ENCODE peak calls at places on chromosomes 11 and 22, in five cellular contexts. X is CD8-positive, alpha-beta memory T cell; F is AG09319; N is stimulated activated CD4-positive, alpha-beta T cell treated with anti-CD3 and anti-CD28 coated beads, Interleukin-15, amount 100 ng/mL, for 1 hour; H is fibroblast of mammary gland. V is an unnamed sample.

GRCh38 chr11:100832851-100833250 is 145.8 kb downstream of the ARHGAP42 start:
- DNase-seq in X (no peak), F (no peak), N (no peak), H (no peak), V (no peak)

GRCh38 chr11:62980133-62980760 is 4.5 kb downstream of the SLC22A6 start:
- DNase-seq in X (no peak), F (no peak), N (no peak), H (peak), V (peak)

GRCh38 chr11:31652528-31652927 is 143.0 kb downstream of the ELP4 start:
- DNase-seq in X (no peak), F (no peak), N (no peak), H (no peak), V (no peak)

GRCh38 chr11:36452987-36453386 is 57.1 kb downstream of the TRAF6 start:
- DNase-seq in X (no peak), F (no peak), N (no peak), H (no peak), V (no peak)

GRCh38 chr22:44691796-44692661 is 10.0 kb upstream of the PRR5 start:
- DNase-seq in X (no peak), F (no peak), N (no peak), H (no peak), V (no peak)

GRCh38 chr22:19942071-19942885 is 660 bp upstream of the TXNRD2 start:
- DNase-seq in X (no peak), F (no peak), N (no peak), H (peak), V (no peak)

GRCh38 chr22:27774200-27774599 is 27.4 kb downstream of the MN1 start:
- DNase-seq in X (no peak), F (no peak), N (no peak), H (no peak), V (no peak)

GRCh38 chr22:49188591-49188990 is 639.1 kb downstream of the BRD1 start:
- DNase-seq in X (no peak), F (no peak), N (no peak), H (no peak), V (no peak)

GRCh38 chr22:31192513-31192912 is 19.6 kb upstream of the LIMK2 start:
- DNase-seq in X (no peak), F (peak), N (no peak), H (peak), V (no peak)

GRCh38 chr11:12024314-12024926 is 16.0 kb upstream of the DKK3 start:
- DNase-seq in X (no peak), F (no peak), N (no peak), H (no peak), V (no peak)

GRCh38 chr11:57773026-57773598 is 11.5 kb downstream of the CTNND1 start:
- DNase-seq in X (no peak), F (no peak), N (no peak), H (no peak), V (no peak)

GRCh38 chr11:27646051-27646818 is 54.0 kb downstream of the BDNF start:
- DNase-seq in X (no peak), F (no peak), N (no peak), H (no peak), V (no peak)

GRCh38 chr22:20039683-20040325 is 18.9 kb downstream of the TANGO2 start:
- DNase-seq in X (no peak), F (no peak), N (no peak), H (no peak), V (no peak)

GRCh38 chr11:11265994-11266606 is 87.0 kb downstream of the CSNK2A3 start:
- DNase-seq in X (peak), F (no peak), N (peak), H (peak), V (peak)

GRCh38 chr22:49532831-49533802 is 294.6 kb downstream of the BRD1 start:
- DNase-seq in X (no peak), F (no peak), N (no peak), H (no peak), V (no peak)

GRCh38 chr22:37279469-37279868 is 2.8 kb upstream of the CYTH4 start:
- DNase-seq in X (no peak), F (no peak), N (no peak), H (no peak), V (peak)

GRCh38 chr22:21013742-21014201 is 1.2 kb upstream of the P2RX6 start:
- DNase-seq in X (no peak), F (no peak), N (no peak), H (no peak), V (no peak)

GRCh38 chr11:103773059-103773458 is 263.4 kb upstream of the DDI1 start:
- DNase-seq in X (no peak), F (no peak), N (no peak), H (peak), V (no peak)

GRCh38 chr11:65661599-65662246 is 993 bp downstream of the RELA start:
- DNase-seq in X (no peak), F (no peak), N (no peak), H (no peak), V (no peak)

GRCh38 chr11:3080104-3080503 is 22.9 kb upstream of the CARS1 start:
- DNase-seq in X (no peak), F (no peak), N (no peak), H (no peak), V (no peak)

V was measured in neural progenitor cell.